ENCODE peak calls at places on chromosomes 6 and 20, in six cellular contexts. S, Y, X, I, Z and O are unnamed samples.

GRCh38 chr6:31037692-31038091 is 27.4 kb downstream of the MUC22 start:
- DNase-seq in Y (peak; percentile 84), S (no peak), Z (no peak), X (no peak), I (no peak), O (no peak)

GRCh38 chr6:43933111-43933885 is 163.3 kb downstream of the VEGFA start:
- DNase-seq in I (no peak), X (no peak), Z (no peak), Y (peak; percentile 55), S (no peak), O (no peak)

GRCh38 chr20:19765266-19765665 is 7.2 kb downstream of the RIN2 start:
- DNase-seq in X (no peak), Y (no peak), I (no peak), Z (no peak), S (no peak), O (no peak)

GRCh38 chr6:5058254-5058653 is 26.9 kb upstream of the PPP1R3G start:
- DNase-seq in Y (peak; percentile 7), S (no peak), Z (no peak), I (no peak), X (no peak), O (no peak)

GRCh38 chr6:97068211-97068610 is 143.7 kb downstream of the KLHL32 start:
- DNase-seq in I (no peak), X (peak; percentile 14), Z (no peak), S (peak; percentile 19), Y (peak; percentile 27), O (no peak)

GRCh38 chr20:45497971-45498494 is 17.4 kb downstream of the SPINT3 start:
- DNase-seq in Y (no peak), S (no peak), I (no peak), X (no peak), Z (no peak), O (no peak)

GRCh38 chr6:31572041-31572911 is at the start of gene LTA:
- DNase-seq in Y (no peak), X (no peak), S (no peak), Z (no peak), I (no peak), O (no peak)

GRCh38 chr6:16688984-16689636 is 72.2 kb downstream of the ATXN1 start:
- DNase-seq in Y (peak; percentile 95), I (no peak), X (peak; percentile 81), Z (no peak), S (no peak), O (no peak)

GRCh38 chr20:6036213-6036612 is 17.6 kb downstream of the LRRN4 start:
- DNase-seq in Z (no peak), X (no peak), S (no peak), Y (no peak), I (no peak), O (no peak)

GRCh38 chr6:157812425-157813171 is 10.4 kb upstream of the SNX9 start:
- DNase-seq in Y (no peak), X (no peak), I (no peak), S (no peak), Z (no peak), O (no peak)

GRCh38 chr6:33585403-33586107 is 5.5 kb upstream of the BAK1 start:
- DNase-seq in I (peak; percentile 85), S (peak; percentile 68), Z (peak; percentile 73), Y (peak; percentile 68), X (peak; percentile 16), O (peak; percentile 64)

GRCh38 chr6:13488015-13488895 is 855 bp upstream of the GFOD1 start:
- DNase-seq in Z (no peak), X (no peak), S (no peak), Y (peak; percentile 64), I (peak; percentile 74), O (peak; percentile 28)

GRCh38 chr6:143336446-143337152 is 113.9 kb downstream of the ADAT2 start:
- DNase-seq in Y (peak; percentile 79), S (no peak), Z (no peak), I (no peak), X (no peak), O (no peak)

GRCh38 chr6:3874069-3874468 is 24.9 kb downstream of the FAM50B start:
- DNase-seq in S (no peak), Y (no peak), I (no peak), X (no peak), Z (no peak), O (no peak)

GRCh38 chr6:169109821-169110220 is 143.8 kb downstream of the THBS2 start:
- DNase-seq in Z (no peak), X (no peak), Y (no peak), S (no peak), I (no peak), O (no peak)

GRCh38 chr6:163765326-163765725 is 350.8 kb downstream of the QKI start:
- DNase-seq in Z (no peak), S (no peak), X (no peak), Y (no peak), I (no peak), O (no peak)